ENCODE peak calls at places on chromosomes 4 and X, in eight cellular contexts. X is activated naive CD8-positive, alpha-beta T cell treated with anti-CD3 and anti-CD28 coated beads, Interleukin-2, amount 10 ng/mL, durations not matched to agents 7 days and 5 days; Q is cardiac fibroblast; G is NCI-H510A treated with DMSO at 0.1 percent for 48 hours; T is hypothalamus; I is A172; K is lower leg skin; R is Ammon's horn. S is an unnamed sample.

GRCh38 chr4:100738388-100739165 is 220.8 kb upstream of the EMCN start:
- DNase-seq in Q (peak; percentile 83), K (peak; percentile 21), G (no peak), X (no peak), I (peak; percentile 95), R (no peak), T (no peak), S (no peak)

GRCh38 chr4:59598233-59598618 is 1601.9 kb upstream of the ADGRL3 start:
- DNase-seq in G (no peak), I (no peak), Q (no peak), R (no peak), T (no peak), K (no peak), X (no peak), S (no peak)

GRCh38 chrX:13000311-13000811 is 25.5 kb downstream of the TMSB4X start:
- DNase-seq in I (no peak), R (peak; percentile 41), K (no peak), Q (no peak), X (no peak), T (no peak), G (no peak), S (no peak)

GRCh38 chr4:119049342-119049741 is 86.3 kb upstream of the MYOZ2 start:
- DNase-seq in Q (no peak), X (no peak), T (no peak), I (no peak), R (no peak), K (no peak), G (no peak), S (no peak)

GRCh38 chr4:76282941-76283689 is 23.4 kb upstream of the STBD1 start:
- DNase-seq in I (no peak), T (no peak), Q (no peak), X (no peak), G (no peak), K (no peak), R (no peak), S (no peak)

GRCh38 chr4:13640149-13640671 is 12.7 kb upstream of the BOD1L1 start:
- DNase-seq in X (no peak), G (no peak), Q (peak; percentile 31), I (peak; percentile 88), R (no peak), K (no peak), T (no peak), S (no peak)

GRCh38 chr4:176788248-176788647 is 4.5 kb downstream of the VEGFC start:
- DNase-seq in I (no peak), R (no peak), Q (no peak), T (no peak), X (no peak), G (peak; percentile 5), K (no peak), S (no peak)

GRCh38 chr4:122602277-122603142 is 18.4 kb downstream of the IL21 start:
- DNase-seq in R (peak; percentile 56), G (peak; percentile 3), Q (peak; percentile 72), K (no peak), T (no peak), X (no peak), I (peak; percentile 50), S (peak; percentile 41)

GRCh38 chr4:154707877-154708276 is 35.9 kb upstream of the LRAT start:
- DNase-seq in X (no peak), G (no peak), R (peak; percentile 57), I (peak; percentile 3), K (no peak), T (no peak), Q (no peak), S (no peak)

GRCh38 chr4:7390906-7391636 is 43.7 kb downstream of the PSAPL1 start:
- DNase-seq in Q (no peak), G (no peak), X (no peak), I (no peak), R (no peak), T (no peak), K (no peak), S (no peak)

GRCh38 chr4:151809716-151810115 is 48.9 kb upstream of the GATB start:
- DNase-seq in G (no peak), Q (no peak), I (no peak), X (no peak), K (no peak), R (peak; percentile 30), T (no peak), S (no peak)

GRCh38 chr4:93827272-93827947 is 1.1 kb upstream of the ATOH1 start:
- DNase-seq in Q (no peak), I (no peak), T (no peak), X (no peak), G (peak; percentile 30), K (no peak), R (no peak), S (no peak)

GRCh38 chr4:38562751-38563198 is 101.2 kb upstream of the KLF3 start:
- DNase-seq in G (peak; percentile 55), K (peak; percentile 59), T (no peak), I (no peak), Q (peak; percentile 68), X (no peak), R (no peak), S (no peak)

GRCh38 chr4:54384563-54384962 is 155.5 kb downstream of the PDGFRA start:
- DNase-seq in K (no peak), T (no peak), Q (peak; percentile 45), I (peak; percentile 62), G (peak; percentile 61), X (no peak), R (peak; percentile 72), S (no peak)

GRCh38 chr4:1534876-1535526 is 128.8 kb upstream of the NKX1-1 start:
- DNase-seq in Q (no peak), K (no peak), X (no peak), I (no peak), R (no peak), T (no peak), G (no peak), S (no peak)

GRCh38 chr4:169627307-169627706 is 6.9 kb downstream of the CLCN3 start:
- DNase-seq in K (no peak), R (no peak), G (no peak), Q (no peak), I (no peak), T (no peak), X (no peak), S (no peak)

GRCh38 chr4:179695175-179695574 is 2252.9 kb upstream of the AGA start:
- DNase-seq in X (no peak), G (no peak), I (peak; percentile 75), R (no peak), K (no peak), T (no peak), Q (peak; percentile 5), S (no peak)

GRCh38 chr4:154507170-154507569 is 15.6 kb upstream of the DCHS2 start:
- DNase-seq in R (no peak), I (no peak), G (peak; percentile 1), Q (no peak), X (no peak), T (no peak), K (no peak), S (no peak)

GRCh38 chr4:156374069-156374468 is 420.4 kb upstream of the CTSO start:
- DNase-seq in X (no peak), Q (no peak), K (no peak), T (no peak), G (no peak), R (no peak), I (no peak), S (no peak)

GRCh38 chr4:31194823-31195222 is 474.7 kb downstream of the PCDH7 start:
- DNase-seq in T (no peak), I (no peak), G (no peak), R (no peak), K (no peak), Q (no peak), X (no peak), S (no peak)

GRCh38 chrX:67732864-67733263 is 189.0 kb downstream of the AR start:
- DNase-seq in I (no peak), X (no peak), R (no peak), T (no peak), G (no peak), Q (no peak), K (no peak), S (no peak)